ENCODE peak calls at places on chromosome 4, in nine cellular contexts. Q is Right ventricle myocardium superior; X is GM12878; T is activated naive CD4-positive, alpha-beta T cell treated with anti-CD3 and anti-CD28 coated beads, Interleukin-2, amount 50 U/mL, for 72 hours; Z is activated T-cell treated with anti-CD3 and anti-CD28 coated beads, Interleukin-2, amount 50 U/mL, for 4 hours; V is gastrocnemius medialis; O is right cardiac atrium; U is heart left ventricle; P is psoas muscle. R is an unnamed sample.

GRCh38 chr4:100162027-100162685 is 28.1 kb downstream of the DDIT4L start:
- ATAC-seq in Q (no peak), X (peak), T (peak), Z (no peak), V (no peak), O (no peak), U (no peak), P (no peak), R (peak)

GRCh38 chr4:87019898-87020297 is 85.1 kb downstream of the AFF1 start:
- ATAC-seq in Q (no peak), X (peak), T (no peak), Z (no peak), V (no peak), O (no peak), U (no peak), P (no peak), R (no peak)

GRCh38 chr4:122787940-122788339 is 38.7 kb upstream of the FGF2 start:
- ATAC-seq in Q (no peak), X (no peak), T (no peak), Z (no peak), V (no peak), O (peak), U (no peak), P (no peak), R (no peak)

GRCh38 chr4:120266602-120267001 is 200.0 kb upstream of the MAD2L1 start:
- ATAC-seq in Q (no peak), X (no peak), T (no peak), Z (no peak), V (no peak), O (no peak), U (no peak), P (no peak), R (no peak)

GRCh38 chr4:133775469-133775868 is 426.1 kb downstream of the PABPC4L start:
- ATAC-seq in Q (no peak), X (no peak), T (no peak), Z (no peak), V (no peak), O (no peak), U (no peak), P (no peak), R (no peak)

GRCh38 chr4:148074462-148074861 is 342.6 kb downstream of the ARHGAP10 start:
- ATAC-seq in Q (peak), X (no peak), T (no peak), Z (no peak), V (peak), O (no peak), U (no peak), P (peak), R (no peak)

GRCh38 chr4:110748071-110748470 is 125.2 kb upstream of the PITX2 start:
- ATAC-seq in Q (no peak), X (no peak), T (no peak), Z (no peak), V (no peak), O (no peak), U (no peak), P (no peak), R (no peak)

GRCh38 chr4:48108309-48109073 is 25.6 kb downstream of the TXK start:
- ATAC-seq in Q (no peak), X (no peak), T (no peak), Z (no peak), V (no peak), O (no peak), U (no peak), P (no peak), R (no peak)

GRCh38 chr4:76504613-76505465 is 69.8 kb downstream of the SHROOM3 start:
- ATAC-seq in Q (peak), X (peak), T (no peak), Z (no peak), V (peak), O (no peak), U (no peak), P (peak), R (no peak)

GRCh38 chr4:106268731-106269272 is 47.2 kb downstream of the TBCK start:
- ATAC-seq in Q (no peak), X (no peak), T (no peak), Z (no peak), V (no peak), O (no peak), U (no peak), P (no peak), R (no peak)